ENCODE peak calls at places on chromosomes 4 and X, in seven cellular contexts. One of them, this sample, is unnamed.

GRCh38 chr4:65083076-65083475 is 587.2 kb downstream of the EPHA5 start:
- DNase-seq in astrocyte of the spinal cord: no peak
- DNase-seq in NCI-H1105: no peak
- DNase-seq in ascending aorta: no peak
- DNase-seq in HuH-7.5: no peak
- DNase-seq in myocyte: peak; percentile 6
- DNase-seq in PC-3: no peak
- DNase-seq in this sample: no peak

GRCh38 chr4:158018090-158018808 is 154.6 kb downstream of the GASK1B start:
- DNase-seq in NCI-H1105: no peak
- DNase-seq in PC-3: no peak
- DNase-seq in ascending aorta: no peak
- DNase-seq in HuH-7.5: no peak
- DNase-seq in astrocyte of the spinal cord: no peak
- DNase-seq in myocyte: no peak
- DNase-seq in this sample: no peak

GRCh38 chr4:90845777-90846176 is 718.6 kb downstream of the CCSER1 start:
- DNase-seq in PC-3: peak; percentile 54
- DNase-seq in myocyte: peak; percentile 13
- DNase-seq in ascending aorta: no peak
- DNase-seq in astrocyte of the spinal cord: peak; percentile 16
- DNase-seq in NCI-H1105: no peak
- DNase-seq in HuH-7.5: no peak
- DNase-seq in this sample: no peak

GRCh38 chr4:6746721-6747689 is 31.0 kb downstream of the BLOC1S4 start:
- DNase-seq in NCI-H1105: peak; percentile 43
- DNase-seq in HuH-7.5: no peak
- DNase-seq in myocyte: no peak
- DNase-seq in ascending aorta: no peak
- DNase-seq in PC-3: peak; percentile 66
- DNase-seq in astrocyte of the spinal cord: no peak
- DNase-seq in this sample: peak; percentile 30

GRCh38 chrX:123860506-123860840 is 620 bp downstream of the XIAP start:
- DNase-seq in NCI-H1105: no peak
- DNase-seq in ascending aorta: no peak
- DNase-seq in astrocyte of the spinal cord: peak; percentile 56
- DNase-seq in PC-3: peak; percentile 24
- DNase-seq in myocyte: no peak
- DNase-seq in HuH-7.5: no peak
- DNase-seq in this sample: no peak

GRCh38 chrX:38365939-38366338 is 13.5 kb downstream of the OTC start:
- DNase-seq in myocyte: no peak
- DNase-seq in NCI-H1105: no peak
- DNase-seq in ascending aorta: no peak
- DNase-seq in HuH-7.5: no peak
- DNase-seq in astrocyte of the spinal cord: no peak
- DNase-seq in PC-3: no peak
- DNase-seq in this sample: no peak

GRCh38 chrX:70352473-70352872 is 62.6 kb downstream of the KIF4A start:
- DNase-seq in HuH-7.5: no peak
- DNase-seq in astrocyte of the spinal cord: no peak
- DNase-seq in ascending aorta: no peak
- DNase-seq in PC-3: no peak
- DNase-seq in NCI-H1105: no peak
- DNase-seq in myocyte: no peak
- DNase-seq in this sample: no peak

GRCh38 chrX:134886201-134886600 is 104.6 kb upstream of the SMIM10 start:
- DNase-seq in astrocyte of the spinal cord: no peak
- DNase-seq in HuH-7.5: no peak
- DNase-seq in ascending aorta: no peak
- DNase-seq in NCI-H1105: no peak
- DNase-seq in PC-3: peak; percentile 89
- DNase-seq in myocyte: no peak
- DNase-seq in this sample: no peak

GRCh38 chr4:145827885-145828284 is 110.7 kb downstream of the ZNF827 start:
- DNase-seq in myocyte: no peak
- DNase-seq in PC-3: no peak
- DNase-seq in NCI-H1105: no peak
- DNase-seq in astrocyte of the spinal cord: no peak
- DNase-seq in ascending aorta: no peak
- DNase-seq in HuH-7.5: no peak
- DNase-seq in this sample: no peak

GRCh38 chrX:154013614-154014360 is 5.9 kb downstream of the IRAK1 start:
- DNase-seq in astrocyte of the spinal cord: no peak
- DNase-seq in PC-3: peak; percentile 45
- DNase-seq in myocyte: no peak
- DNase-seq in HuH-7.5: peak; percentile 58
- DNase-seq in NCI-H1105: peak; percentile 21
- DNase-seq in ascending aorta: no peak
- DNase-seq in this sample: peak; percentile 92

GRCh38 chr4:104491826-104492771 is 2.6 kb downstream of the CXXC4 start:
- DNase-seq in astrocyte of the spinal cord: peak; percentile 43
- DNase-seq in HuH-7.5: peak; percentile 17
- DNase-seq in NCI-H1105: no peak
- DNase-seq in myocyte: peak; percentile 40
- DNase-seq in PC-3: no peak
- DNase-seq in ascending aorta: no peak
- DNase-seq in this sample: peak; percentile 69

GRCh38 chr4:67327245-67327860 is 217.9 kb downstream of the CENPC start:
- DNase-seq in myocyte: peak; percentile 72
- DNase-seq in astrocyte of the spinal cord: peak; percentile 61
- DNase-seq in ascending aorta: no peak
- DNase-seq in PC-3: peak; percentile 90
- DNase-seq in HuH-7.5: peak; percentile 38
- DNase-seq in NCI-H1105: peak; percentile 28
- DNase-seq in this sample: peak; percentile 56

GRCh38 chr4:184382189-184382846 is 92.0 kb downstream of the IRF2 start:
- DNase-seq in HuH-7.5: no peak
- DNase-seq in ascending aorta: no peak
- DNase-seq in NCI-H1105: peak; percentile 5
- DNase-seq in astrocyte of the spinal cord: no peak
- DNase-seq in myocyte: peak; percentile 69
- DNase-seq in PC-3: no peak
- DNase-seq in this sample: no peak

GRCh38 chr4:29805245-29805644 is 914.9 kb upstream of the PCDH7 start:
- DNase-seq in HuH-7.5: no peak
- DNase-seq in ascending aorta: no peak
- DNase-seq in myocyte: peak; percentile 4
- DNase-seq in astrocyte of the spinal cord: no peak
- DNase-seq in NCI-H1105: no peak
- DNase-seq in PC-3: peak; percentile 52
- DNase-seq in this sample: peak; percentile 1

GRCh38 chr4:52612341-52612740 is 46.8 kb downstream of the USP46 start:
- DNase-seq in HuH-7.5: no peak
- DNase-seq in ascending aorta: no peak
- DNase-seq in myocyte: no peak
- DNase-seq in PC-3: no peak
- DNase-seq in astrocyte of the spinal cord: no peak
- DNase-seq in NCI-H1105: no peak
- DNase-seq in this sample: no peak

GRCh38 chr4:186037692-186038658 is 31.0 kb upstream of the TLR3 start:
- DNase-seq in astrocyte of the spinal cord: peak; percentile 86
- DNase-seq in myocyte: peak; percentile 83
- DNase-seq in NCI-H1105: peak; percentile 33
- DNase-seq in HuH-7.5: no peak
- DNase-seq in ascending aorta: no peak
- DNase-seq in PC-3: peak; percentile 80
- DNase-seq in this sample: peak; percentile 58

GRCh38 chr4:121217385-121217784 is 53.3 kb upstream of the TNIP3 start:
- DNase-seq in NCI-H1105: no peak
- DNase-seq in PC-3: no peak
- DNase-seq in myocyte: peak; percentile 21
- DNase-seq in ascending aorta: no peak
- DNase-seq in astrocyte of the spinal cord: no peak
- DNase-seq in HuH-7.5: no peak
- DNase-seq in this sample: no peak

GRCh38 chr4:9970399-9971011 is 50.8 kb downstream of the SLC2A9 start:
- DNase-seq in ascending aorta: no peak
- DNase-seq in astrocyte of the spinal cord: no peak
- DNase-seq in PC-3: no peak
- DNase-seq in HuH-7.5: no peak
- DNase-seq in NCI-H1105: no peak
- DNase-seq in myocyte: no peak
- DNase-seq in this sample: no peak

GRCh38 chrX:147079974-147080373 is 265.4 kb upstream of the CXorf51A start:
- DNase-seq in HuH-7.5: no peak
- DNase-seq in NCI-H1105: no peak
- DNase-seq in astrocyte of the spinal cord: no peak
- DNase-seq in PC-3: no peak
- DNase-seq in myocyte: no peak
- DNase-seq in ascending aorta: no peak
- DNase-seq in this sample: no peak

GRCh38 chrX:13693341-13693871 is 4.5 kb downstream of the RAB9A start:
- DNase-seq in PC-3: no peak
- DNase-seq in myocyte: no peak
- DNase-seq in NCI-H1105: no peak
- DNase-seq in HuH-7.5: no peak
- DNase-seq in ascending aorta: no peak
- DNase-seq in astrocyte of the spinal cord: no peak
- DNase-seq in this sample: peak; percentile 47

GRCh38 chr4:69727412-69727811 is 33.0 kb downstream of the SULT1B1 start:
- DNase-seq in PC-3: no peak
- DNase-seq in ascending aorta: no peak
- DNase-seq in myocyte: no peak
- DNase-seq in HuH-7.5: no peak
- DNase-seq in NCI-H1105: no peak
- DNase-seq in astrocyte of the spinal cord: no peak
- DNase-seq in this sample: no peak

GRCh38 chrX:47991263-47992092 is 12.3 kb downstream of the ZNF182 start:
- DNase-seq in ascending aorta: no peak
- DNase-seq in astrocyte of the spinal cord: peak; percentile 65
- DNase-seq in NCI-H1105: no peak
- DNase-seq in myocyte: peak; percentile 30
- DNase-seq in PC-3: peak; percentile 13
- DNase-seq in HuH-7.5: no peak
- DNase-seq in this sample: no peak

GRCh38 chr4:77104405-77105292 is 28.9 kb upstream of the CCNI start:
- DNase-seq in NCI-H1105: peak; percentile 10
- DNase-seq in astrocyte of the spinal cord: peak; percentile 24
- DNase-seq in HuH-7.5: peak; percentile 7
- DNase-seq in ascending aorta: peak; percentile 17
- DNase-seq in PC-3: peak; percentile 70
- DNase-seq in myocyte: peak; percentile 71
- DNase-seq in this sample: no peak

GRCh38 chrX:153921511-153922285 is 4.4 kb downstream of the ARHGAP4 start:
- DNase-seq in ascending aorta: no peak
- DNase-seq in HuH-7.5: no peak
- DNase-seq in NCI-H1105: no peak
- DNase-seq in PC-3: no peak
- DNase-seq in myocyte: peak; percentile 79
- DNase-seq in astrocyte of the spinal cord: no peak
- DNase-seq in this sample: no peak

GRCh38 chrX:13197961-13198761 is 121.7 kb downstream of the ATXN3L start:
- DNase-seq in NCI-H1105: no peak
- DNase-seq in HuH-7.5: no peak
- DNase-seq in astrocyte of the spinal cord: no peak
- DNase-seq in myocyte: no peak
- DNase-seq in PC-3: peak; percentile 63
- DNase-seq in ascending aorta: no peak
- DNase-seq in this sample: peak; percentile 15

GRCh38 chr4:10960386-10960785 is 275.8 kb upstream of the CLNK start:
- DNase-seq in NCI-H1105: no peak
- DNase-seq in astrocyte of the spinal cord: no peak
- DNase-seq in ascending aorta: no peak
- DNase-seq in myocyte: no peak
- DNase-seq in PC-3: no peak
- DNase-seq in HuH-7.5: no peak
- DNase-seq in this sample: no peak

GRCh38 chr4:41028392-41029076 is 185.8 kb downstream of the APBB2 start:
- DNase-seq in HuH-7.5: no peak
- DNase-seq in myocyte: peak; percentile 66
- DNase-seq in astrocyte of the spinal cord: no peak
- DNase-seq in ascending aorta: no peak
- DNase-seq in NCI-H1105: no peak
- DNase-seq in PC-3: no peak
- DNase-seq in this sample: no peak

GRCh38 chr4:153259679-153260078 is 55.4 kb downstream of the TRIM2 start:
- DNase-seq in myocyte: no peak
- DNase-seq in NCI-H1105: no peak
- DNase-seq in PC-3: no peak
- DNase-seq in astrocyte of the spinal cord: no peak
- DNase-seq in HuH-7.5: no peak
- DNase-seq in ascending aorta: no peak
- DNase-seq in this sample: no peak

GRCh38 chrX:32183066-32183465 is 1028.3 kb downstream of the DMD start:
- DNase-seq in astrocyte of the spinal cord: no peak
- DNase-seq in HuH-7.5: no peak
- DNase-seq in NCI-H1105: no peak
- DNase-seq in ascending aorta: no peak
- DNase-seq in PC-3: no peak
- DNase-seq in myocyte: no peak
- DNase-seq in this sample: no peak